ENCODE peak calls at places on chromosomes 2 and 18, in four cellular contexts. C, T, K and H are unnamed samples. For H3K27me3 and H3K9me3, the result is how much of the 10 kb centered on the place peaks cover.

GRCh38 chr2:54771166-54771565 is 47.7 kb downstream of the EML6 start:
- DNase-seq in C (no peak), T (no peak), K (no peak), H (no peak)

GRCh38 chr2:24594283-24594682 is 103.2 kb downstream of the NCOA1 start:
- DNase-seq in C (no peak), T (no peak), K (no peak), H (no peak)

GRCh38 chr2:44934024-44934423 is 7.5 kb upstream of the SIX3 start:
- DNase-seq in C (peak), T (peak), K (no peak), H (no peak)

GRCh38 chr2:160499865-160500264 is 6.3 kb upstream of the RBMS1 start:
- DNase-seq in C (no peak), T (no peak), K (no peak), H (no peak)

GRCh38 chr2:164706522-164706921 is 85.2 kb upstream of the GRB14 start:
- DNase-seq in C (no peak), T (no peak), K (no peak), H (no peak)

GRCh38 chr18:10234912-10235439 is 219.5 kb upstream of the APCDD1 start:
- DNase-seq in C (no peak), T (no peak), K (no peak), H (no peak)

GRCh38 chr2:179995735-179996134 is 11.4 kb downstream of the CWC22 start:
- DNase-seq in C (no peak), T (no peak), K (no peak), H (no peak)

GRCh38 chr2:160474891-160475795 is 18.5 kb downstream of the RBMS1 start:
- DNase-seq in C (no peak), T (no peak), K (no peak), H (no peak)

GRCh38 chr2:230525682-230526081 is 109.7 kb downstream of the SP100 start:
- DNase-seq in C (no peak), T (no peak), K (no peak), H (no peak)

GRCh38 chr2:166768393-166769123 is 119.7 kb upstream of the XIRP2 start:
- DNase-seq in C (no peak), T (no peak), K (no peak), H (no peak)

GRCh38 chr18:24009651-24010333 is 4.8 kb upstream of the TTC39C start:
- DNase-seq in C (no peak), T (no peak), K (no peak), H (no peak)

GRCh38 chr18:63161728-63162195 is 157.8 kb downstream of the BCL2 start:
- DNase-seq in C (no peak), T (no peak), K (peak), H (peak)

GRCh38 chr2:99984781-99985525 is 157.4 kb downstream of the AFF3 start:
- DNase-seq in C (no peak), T (no peak), K (no peak), H (no peak)

GRCh38 chr2:232013701-232014353 is 52.3 kb downstream of the DIS3L2 start:
- DNase-seq in C (no peak), T (no peak), K (no peak), H (no peak)

GRCh38 chr2:218079943-218080913 is 11.2 kb downstream of the RUFY4 start:
- DNase-seq in C (no peak), T (peak), K (no peak), H (no peak)

GRCh38 chr2:56589820-56590219 is 406.0 kb downstream of the CCDC85A start:
- DNase-seq in C (no peak), T (no peak), K (no peak), H (no peak)

GRCh38 chr18:58496937-58497336 is 132.0 kb downstream of the ALPK2 start:
- DNase-seq in C (peak), T (peak), K (no peak), H (no peak)

GRCh38 chr2:200026312-200026711 is 70.9 kb downstream of the MAIP1 start:
- DNase-seq in C (no peak), T (no peak), K (no peak), H (no peak)

GRCh38 chr18:34650121-34650545 is 60.0 kb upstream of the DTNA start:
- DNase-seq in C (no peak), T (no peak), K (no peak), H (no peak)

GRCh38 chr18:62524443-62525200 is 1.8 kb downstream of the ZCCHC2 start:
- DNase-seq in C (peak), T (peak), K (peak), H (peak)

GRCh38 chr2:168583064-168583709 is 127.1 kb downstream of the CERS6 start:
- DNase-seq in C (no peak), T (no peak), K (no peak), H (no peak)

GRCh38 chr2:240384711-240385450 is 50.6 kb upstream of the GPC1 start:
- DNase-seq in C (no peak), T (no peak), K (no peak), H (no peak)

GRCh38 chr18:68533641-68534040 is 181.3 kb downstream of the TMX3 start:
- DNase-seq in C (no peak), T (no peak), K (no peak), H (no peak)

GRCh38 chr2:163681765-163682164 is 54.0 kb downstream of the FIGN start:
- DNase-seq in C (no peak), T (no peak), K (no peak), H (no peak)

GRCh38 chr18:34729264-34729663 is 19.2 kb downstream of the DTNA start:
- DNase-seq in C (no peak), T (peak), K (no peak), H (no peak)

GRCh38 chr2:112623913-112624777 is 21.6 kb upstream of the SLC20A1 start:
- DNase-seq in C (no peak), T (no peak), K (no peak), H (peak)

GRCh38 chr2:180144311-180144813 is 137.3 kb upstream of the CWC22 start:
- DNase-seq in C (no peak), T (no peak), K (no peak), H (no peak)

GRCh38 chr18:25066536-25066935 is 285.4 kb downstream of the ZNF521 start:
- DNase-seq in C (no peak), T (no peak), K (no peak), H (no peak)

DNA sequence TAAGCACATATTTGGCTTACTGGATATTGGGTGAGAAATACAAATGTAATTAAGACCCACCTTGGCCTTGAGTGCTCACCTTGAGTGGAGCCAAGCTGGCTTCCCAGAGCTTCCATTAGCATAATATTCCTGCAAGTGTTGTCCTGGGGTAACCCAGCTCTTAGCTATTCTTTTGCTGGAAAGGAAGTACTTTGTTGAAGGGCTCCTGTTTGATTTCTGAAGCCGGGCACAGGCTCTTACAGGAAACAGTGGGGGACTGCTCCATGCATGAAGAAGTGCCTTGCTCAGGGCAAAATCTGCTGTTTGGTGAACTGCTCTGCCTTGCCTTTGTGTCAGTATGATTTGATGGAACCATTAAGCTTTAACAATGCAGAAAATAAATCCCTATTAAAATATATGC is 325.4 kb downstream of the SMAD2 start:
- DNase-seq in C (no peak), T (peak), K (no peak), H (no peak)
- H3K27ac ChIP-seq in C (no peak), T (no peak), K (no peak), H (no peak)

GRCh38 chr2:176085120-176085788 is 1.5 kb upstream of the EVX2 start:
- DNase-seq in C (peak), T (peak), K (no peak), H (no peak)
- H3K27me3 ChIP-seq in C (half or more), T (half or more), K (half or more), H (half or more)

DNA sequence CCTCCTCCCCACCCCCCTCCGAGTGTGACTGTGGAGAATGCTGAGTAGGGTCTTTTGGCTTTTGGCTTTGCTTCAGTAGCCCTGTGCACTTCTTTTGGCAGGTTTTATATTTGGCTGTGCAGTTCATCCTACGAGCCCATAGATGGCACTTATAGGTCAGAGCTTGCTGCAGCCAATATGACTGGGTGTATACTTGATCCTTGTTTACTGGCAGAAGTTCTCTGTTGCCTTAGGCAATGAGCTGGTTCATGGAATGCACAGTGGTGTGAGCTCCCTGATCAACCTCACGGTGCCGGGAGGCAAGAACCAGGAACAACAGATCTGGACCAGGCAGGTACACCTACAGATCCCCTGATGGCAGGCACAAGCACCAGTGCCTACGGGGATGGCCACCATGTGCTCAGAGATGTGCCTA is 190.2 kb downstream of the KIAA1328 start:
- DNase-seq in C (peak), T (peak), K (no peak), H (no peak)
- H3K9me3 ChIP-seq in C (under half), T (under half), K (under half), H (under half)

DNA sequence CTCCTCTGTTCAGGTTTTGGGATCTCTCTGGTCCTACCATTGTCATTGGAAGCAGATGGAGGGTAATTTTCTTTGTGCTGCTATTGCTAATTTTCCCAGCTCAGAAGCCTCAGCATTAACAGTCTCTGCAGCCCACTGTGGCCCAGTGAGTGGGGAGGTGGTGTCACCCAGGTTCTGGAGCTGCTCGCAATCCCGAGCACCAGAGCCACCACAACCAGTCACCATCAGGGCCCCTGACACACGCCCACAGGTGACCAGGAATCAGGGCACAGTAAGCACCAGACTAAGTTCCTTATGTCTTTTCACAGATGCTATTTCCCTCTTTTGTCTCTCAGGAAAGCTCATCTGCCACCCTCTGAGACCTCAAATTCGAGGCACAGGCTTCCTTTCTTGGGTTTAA is 87.9 kb downstream of the SEPTIN10 start:
- DNase-seq in C (no peak), T (no peak), K (no peak), H (peak)
- H3K27ac ChIP-seq in C (no peak), T (no peak), K (no peak), H (no peak)

GRCh38 chr2:70551156-70551555 is 2.5 kb downstream of the TGFA start:
- DNase-seq in C (no peak), T (no peak), K (no peak), H (no peak)
- H3K27me3 ChIP-seq in C (under half), T (under half), K (under half), H (under half)

DNA sequence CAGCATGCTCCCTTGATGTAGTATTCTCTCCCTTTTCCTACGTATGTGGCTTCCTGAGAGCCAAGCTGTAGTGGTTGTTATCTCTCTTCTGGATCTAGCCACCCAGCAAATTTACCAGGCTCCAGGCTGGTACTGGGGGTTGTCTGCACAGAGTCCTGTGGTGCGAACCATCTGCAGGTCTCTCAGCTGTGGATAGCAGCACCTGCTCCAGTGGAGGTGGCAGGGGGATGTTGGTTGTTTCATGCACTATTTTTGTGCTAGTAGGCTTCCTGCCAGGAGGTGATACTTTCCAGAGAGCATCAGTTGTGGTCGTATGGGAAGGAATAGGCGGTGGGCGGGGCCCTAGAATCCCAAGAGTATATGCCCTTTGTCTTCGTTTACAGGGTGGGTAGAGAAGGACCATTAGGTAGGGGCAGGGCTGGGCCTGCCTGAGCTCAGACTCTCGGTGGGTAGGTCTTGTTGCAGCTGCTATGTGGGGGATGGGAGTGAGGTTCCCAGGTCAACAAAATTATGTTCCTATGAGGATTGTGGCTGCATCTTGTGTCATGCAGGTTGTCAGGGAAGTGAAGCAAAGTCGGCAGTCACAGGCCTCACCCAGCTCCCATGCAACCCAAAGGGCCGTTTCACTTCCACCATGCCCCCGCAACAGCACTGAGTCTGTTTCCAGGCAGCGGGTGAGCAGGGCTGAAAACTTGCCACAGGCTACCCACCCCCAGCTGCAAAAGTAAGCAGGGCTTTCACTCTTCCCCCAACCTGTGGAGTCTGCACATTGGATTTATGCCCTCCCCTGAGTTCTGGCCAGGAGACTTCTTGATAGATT is 1139.5 kb downstream of the BCL11A start:
- DNase-seq in C (peak), T (no peak), K (no peak), H (no peak)
- H3K9me3 ChIP-seq in C (under half), T (under half), K (under half), H (under half)